ENCODE peak calls at places on chromosome 13, in six cellular contexts. U is mucosa of descending colon, M is ascending aorta, V is lower lobe of right lung, N is tibial nerve, T is hepatocyte. A is an unnamed sample.

GRCh38 chr13:48983331-48983730 is 7.6 kb downstream of the FNDC3A start:
- DNase-seq in U (no peak), M (no peak), V (no peak), N (no peak), T (no peak), A (no peak)

GRCh38 chr13:98549006-98549727 is 27.7 kb downstream of the STK24 start:
- DNase-seq in U (no peak), M (no peak), V (no peak), N (no peak), T (no peak), A (no peak)

GRCh38 chr13:30718661-30719520 is 16.5 kb upstream of the ALOX5AP start:
- DNase-seq in U (no peak), M (no peak), V (no peak), N (no peak), T (no peak), A (no peak)

GRCh38 chr13:112562254-112562653 is 25.7 kb downstream of the TUBGCP3 start:
- DNase-seq in U (no peak), M (no peak), V (no peak), N (no peak), T (no peak), A (no peak)

GRCh38 chr13:50909605-50910482 is at the start of gene RNASEH2B:
- DNase-seq in U (peak; percentile 84), M (no peak), V (peak; percentile 85), N (peak; percentile 41), T (peak; percentile 79), A (no peak)

GRCh38 chr13:23687614-23688013 is 117.4 kb downstream of the TNFRSF19 start:
- DNase-seq in U (no peak), M (no peak), V (no peak), N (no peak), T (no peak), A (no peak)

GRCh38 chr13:95676100-95676774 is 702 bp upstream of the DNAJC3 start:
- DNase-seq in U (peak; percentile 40), M (no peak), V (peak; percentile 64), N (peak; percentile 11), T (peak; percentile 57), A (peak; percentile 24)

GRCh38 chr13:90766503-90766902 is 581.0 kb upstream of the MIR17HG start:
- DNase-seq in U (no peak), M (no peak), V (no peak), N (no peak), T (no peak), A (no peak)

GRCh38 chr13:39448831-39449230 is 154.2 kb downstream of the LHFPL6 start:
- DNase-seq in U (no peak), M (no peak), V (no peak), N (no peak), T (no peak), A (no peak)

GRCh38 chr13:113545455-113545930 is 39.1 kb upstream of the TFDP1 start:
- DNase-seq in U (no peak), M (no peak), V (peak; percentile 45), N (no peak), T (no peak), A (no peak)

GRCh38 chr13:71865858-71866172 is 1.2 kb downstream of the DACH1 start:
- DNase-seq in U (peak; percentile 45), M (no peak), V (peak; percentile 45), N (no peak), T (no peak), A (no peak)

GRCh38 chr13:111212517-111212873 is 97.4 kb downstream of the ARHGEF7 start:
- DNase-seq in U (no peak), M (no peak), V (no peak), N (no peak), T (no peak), A (no peak)
- TF ChIP-seq CTCF in U (no peak), M (no peak), V (no peak), N (no peak), T (no peak), A (no peak)

GRCh38 chr13:79340490-79340889 is 65.6 kb downstream of the RBM26 start:
- DNase-seq in U (no peak), M (no peak), V (no peak), N (no peak), T (no peak), A (no peak)
- TF ChIP-seq CTCF in U (no peak), M (no peak), V (no peak), N (no peak), T (peak; percentile 21), A (no peak)

DNA sequence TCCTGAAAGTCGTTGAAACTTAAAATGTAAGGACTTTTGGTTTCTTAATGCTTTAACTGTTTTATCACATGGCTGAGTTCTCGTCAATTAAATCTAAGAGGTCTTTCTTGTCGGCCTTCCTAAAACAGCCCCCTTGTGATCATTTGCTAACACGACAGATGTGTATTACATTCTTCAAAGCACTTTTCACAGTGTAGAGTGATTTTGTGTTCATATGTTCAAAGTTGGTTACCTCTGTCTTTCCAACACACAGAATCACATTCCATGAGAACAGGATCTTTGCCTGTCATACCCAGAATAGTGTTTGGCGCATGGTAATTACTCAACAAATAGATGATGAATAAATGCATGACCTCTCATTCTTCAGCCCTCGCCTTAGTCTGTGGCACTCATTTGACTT is 1.1 kb downstream of the GTF2F2 start:
- DNase-seq in U (no peak), M (no peak), V (no peak), N (no peak), T (peak; percentile 33), A (no peak)
- TF ChIP-seq CTCF in U (no peak), M (no peak), V (no peak), N (no peak), T (no peak), A (no peak)

DNA sequence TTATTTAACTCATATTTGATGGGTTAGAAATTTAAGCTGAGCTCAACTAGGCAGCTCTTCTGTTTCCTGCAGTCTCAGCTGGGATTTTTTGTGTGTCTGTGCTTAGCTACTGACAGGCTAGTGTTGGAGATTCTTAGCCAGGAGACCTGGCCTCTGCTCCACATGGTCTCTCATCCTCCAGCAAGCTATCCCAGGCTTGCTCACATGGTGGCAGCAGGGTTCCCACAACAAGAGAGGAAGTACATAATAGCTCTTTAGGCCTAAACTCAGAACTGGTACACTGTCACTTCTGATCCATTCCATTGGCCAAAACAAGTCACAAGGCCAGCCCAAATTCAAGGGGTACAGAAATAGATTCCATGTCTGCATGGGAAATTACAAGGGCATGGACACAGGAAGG is 406.2 kb downstream of the SUCLA2 start:
- DNase-seq in U (no peak), M (no peak), V (no peak), N (no peak), T (no peak), A (no peak)
- TF ChIP-seq CTCF in U (no peak), M (no peak), V (no peak), N (no peak), T (no peak), A (no peak)

A was measured in omental fat pad.